ENCODE peak calls at places on chromosomes 4 and X, in seven cellular contexts. One of them, this sample, is unnamed.

GRCh38 chr4:35730414-35730813 is 513.9 kb downstream of the ARAP2 start:
- DNase-seq in pons: no peak
- DNase-seq in EL: no peak
- DNase-seq in CD14-positive monocyte: no peak
- DNase-seq in DMS153: no peak
- DNase-seq in NCI-H2081: no peak
- DNase-seq in endodermal cell: no peak
- DNase-seq in this sample: no peak

GRCh38 chr4:140266958-140267568 is 106.4 kb upstream of the SCOC start:
- DNase-seq in pons: no peak
- DNase-seq in EL: peak
- DNase-seq in DMS153: no peak
- DNase-seq in NCI-H2081: no peak
- DNase-seq in CD14-positive monocyte: no peak
- DNase-seq in endodermal cell: no peak
- DNase-seq in this sample: no peak

GRCh38 chr4:89158884-89159503 is 47.7 kb downstream of the TIGD2 start:
- DNase-seq in NCI-H2081: peak
- DNase-seq in endodermal cell: no peak
- DNase-seq in DMS153: peak
- DNase-seq in EL: peak
- DNase-seq in pons: peak
- DNase-seq in CD14-positive monocyte: no peak
- DNase-seq in this sample: peak

GRCh38 chr4:61583696-61584095 is 383.6 kb downstream of the ADGRL3 start:
- DNase-seq in endodermal cell: no peak
- DNase-seq in CD14-positive monocyte: no peak
- DNase-seq in DMS153: no peak
- DNase-seq in pons: no peak
- DNase-seq in EL: no peak
- DNase-seq in NCI-H2081: no peak
- DNase-seq in this sample: no peak

GRCh38 chr4:75727073-75727472 is 2.7 kb downstream of the USO1 start:
- DNase-seq in endodermal cell: no peak
- DNase-seq in pons: no peak
- DNase-seq in EL: no peak
- DNase-seq in CD14-positive monocyte: no peak
- DNase-seq in DMS153: no peak
- DNase-seq in NCI-H2081: no peak
- DNase-seq in this sample: no peak

GRCh38 chr4:156374894-156375293 is 421.2 kb upstream of the CTSO start:
- DNase-seq in NCI-H2081: no peak
- DNase-seq in pons: no peak
- DNase-seq in DMS153: no peak
- DNase-seq in CD14-positive monocyte: no peak
- DNase-seq in EL: no peak
- DNase-seq in endodermal cell: no peak
- DNase-seq in this sample: no peak

GRCh38 chrX:1391370-1391706 is 575 bp downstream of the SLC25A6 start:
- DNase-seq in DMS153: no peak
- DNase-seq in endodermal cell: peak
- DNase-seq in CD14-positive monocyte: no peak
- DNase-seq in NCI-H2081: no peak
- DNase-seq in pons: no peak
- DNase-seq in EL: no peak
- DNase-seq in this sample: no peak

GRCh38 chr4:18689308-18689915 is 667.9 kb upstream of the LCORL start:
- DNase-seq in pons: peak
- DNase-seq in NCI-H2081: peak
- DNase-seq in EL: peak
- DNase-seq in DMS153: no peak
- DNase-seq in CD14-positive monocyte: no peak
- DNase-seq in endodermal cell: peak
- DNase-seq in this sample: no peak

GRCh38 chrX:110915120-110915519 is 119.5 kb upstream of the CHRDL1 start:
- DNase-seq in pons: no peak
- DNase-seq in EL: peak
- DNase-seq in endodermal cell: no peak
- DNase-seq in CD14-positive monocyte: no peak
- DNase-seq in NCI-H2081: no peak
- DNase-seq in DMS153: no peak
- DNase-seq in this sample: no peak

GRCh38 chr4:159021597-159022385 is 81.1 kb upstream of the RAPGEF2 start:
- DNase-seq in NCI-H2081: no peak
- DNase-seq in EL: no peak
- DNase-seq in pons: no peak
- DNase-seq in DMS153: no peak
- DNase-seq in CD14-positive monocyte: no peak
- DNase-seq in endodermal cell: peak
- DNase-seq in this sample: no peak

GRCh38 chrX:136162827-136163427 is 15.6 kb downstream of the FHL1 start:
- DNase-seq in pons: peak
- DNase-seq in DMS153: no peak
- DNase-seq in NCI-H2081: no peak
- DNase-seq in CD14-positive monocyte: no peak
- DNase-seq in endodermal cell: peak
- DNase-seq in EL: peak
- DNase-seq in this sample: no peak

GRCh38 chr4:10079256-10079655 is 37.3 kb downstream of the WDR1 start:
- DNase-seq in EL: no peak
- DNase-seq in pons: no peak
- DNase-seq in DMS153: no peak
- DNase-seq in NCI-H2081: no peak
- DNase-seq in CD14-positive monocyte: peak
- DNase-seq in endodermal cell: no peak
- DNase-seq in this sample: no peak

GRCh38 chr4:53616219-53616618 is 24.9 kb upstream of the LNX1 start:
- DNase-seq in endodermal cell: no peak
- DNase-seq in NCI-H2081: no peak
- DNase-seq in CD14-positive monocyte: no peak
- DNase-seq in pons: no peak
- DNase-seq in DMS153: no peak
- DNase-seq in EL: no peak
- DNase-seq in this sample: no peak

GRCh38 chr4:40916218-40916555 is 166.4 kb downstream of the NSUN7 start:
- DNase-seq in DMS153: no peak
- DNase-seq in NCI-H2081: no peak
- DNase-seq in endodermal cell: no peak
- DNase-seq in pons: no peak
- DNase-seq in CD14-positive monocyte: no peak
- DNase-seq in EL: peak
- DNase-seq in this sample: no peak

GRCh38 chr4:1500231-1500965 is 94.2 kb upstream of the NKX1-1 start:
- DNase-seq in NCI-H2081: no peak
- DNase-seq in DMS153: no peak
- DNase-seq in endodermal cell: peak
- DNase-seq in EL: no peak
- DNase-seq in pons: no peak
- DNase-seq in CD14-positive monocyte: peak
- DNase-seq in this sample: no peak

GRCh38 chr4:23034726-23035125 is 342.0 kb downstream of the GBA3 start:
- DNase-seq in CD14-positive monocyte: no peak
- DNase-seq in pons: no peak
- DNase-seq in DMS153: no peak
- DNase-seq in EL: peak
- DNase-seq in NCI-H2081: no peak
- DNase-seq in endodermal cell: no peak
- DNase-seq in this sample: no peak

GRCh38 chrX:39302838-39303237 is 501.6 kb downstream of the MID1IP1 start:
- DNase-seq in DMS153: no peak
- DNase-seq in EL: no peak
- DNase-seq in pons: no peak
- DNase-seq in CD14-positive monocyte: no peak
- DNase-seq in NCI-H2081: no peak
- DNase-seq in endodermal cell: no peak
- DNase-seq in this sample: no peak

GRCh38 chr4:6731301-6731641 is 15.3 kb downstream of the BLOC1S4 start:
- DNase-seq in NCI-H2081: no peak
- DNase-seq in endodermal cell: no peak
- DNase-seq in pons: no peak
- DNase-seq in DMS153: no peak
- DNase-seq in CD14-positive monocyte: no peak
- DNase-seq in EL: no peak
- DNase-seq in this sample: no peak

GRCh38 chr4:89358935-89359364 is 51.4 kb upstream of the GPRIN3 start:
- DNase-seq in CD14-positive monocyte: no peak
- DNase-seq in pons: no peak
- DNase-seq in DMS153: no peak
- DNase-seq in EL: no peak
- DNase-seq in endodermal cell: no peak
- DNase-seq in NCI-H2081: no peak
- DNase-seq in this sample: no peak

GRCh38 chrX:113059714-113060113 is 219.1 kb upstream of the AMOT start:
- DNase-seq in endodermal cell: no peak
- DNase-seq in CD14-positive monocyte: no peak
- DNase-seq in pons: no peak
- DNase-seq in NCI-H2081: no peak
- DNase-seq in EL: no peak
- DNase-seq in DMS153: no peak
- DNase-seq in this sample: no peak

GRCh38 chr4:75985116-75985515 is 5.6 kb downstream of the SDAD1 start:
- DNase-seq in DMS153: no peak
- DNase-seq in NCI-H2081: no peak
- DNase-seq in pons: no peak
- DNase-seq in endodermal cell: no peak
- DNase-seq in EL: peak
- DNase-seq in CD14-positive monocyte: no peak
- DNase-seq in this sample: no peak

GRCh38 chr4:143089291-143089690 is 95.4 kb upstream of the USP38 start:
- DNase-seq in EL: peak
- DNase-seq in pons: no peak
- DNase-seq in DMS153: no peak
- DNase-seq in CD14-positive monocyte: no peak
- DNase-seq in endodermal cell: peak
- DNase-seq in NCI-H2081: no peak
- DNase-seq in this sample: no peak

GRCh38 chr4:41939016-41939623 is 3.9 kb downstream of the TMEM33 start:
- DNase-seq in endodermal cell: no peak
- DNase-seq in pons: no peak
- DNase-seq in EL: no peak
- DNase-seq in NCI-H2081: no peak
- DNase-seq in CD14-positive monocyte: peak
- DNase-seq in DMS153: no peak
- DNase-seq in this sample: no peak

GRCh38 chr4:76644831-76645485 is 209.9 kb downstream of the SHROOM3 start:
- DNase-seq in CD14-positive monocyte: no peak
- DNase-seq in NCI-H2081: no peak
- DNase-seq in DMS153: no peak
- DNase-seq in endodermal cell: no peak
- DNase-seq in EL: no peak
- DNase-seq in pons: no peak
- DNase-seq in this sample: no peak

GRCh38 chrX:77431227-77431626 is 16.0 kb upstream of the FGF16 start:
- DNase-seq in NCI-H2081: no peak
- DNase-seq in endodermal cell: no peak
- DNase-seq in CD14-positive monocyte: no peak
- DNase-seq in pons: no peak
- DNase-seq in DMS153: no peak
- DNase-seq in EL: peak
- DNase-seq in this sample: no peak

GRCh38 chrX:155997436-155997835 is at the start of gene IL9R:
- DNase-seq in EL: no peak
- DNase-seq in DMS153: no peak
- DNase-seq in pons: no peak
- DNase-seq in endodermal cell: no peak
- DNase-seq in CD14-positive monocyte: no peak
- DNase-seq in NCI-H2081: no peak
- DNase-seq in this sample: no peak

This sample was measured in SHP77 treated with DMSO at 0.1 percent for 48 hours.